ENCODE peak calls at places on chromosomes 11 and 22, in nine cellular contexts. O, K, D, X, P, G, N, F and Y are unnamed samples.

GRCh38 chr22:25014896-25015755 is 62.6 kb downstream of the KIAA1671 start:
- DNase-seq in F (no peak), N (no peak), G (no peak), P (no peak), D (no peak), O (no peak), X (no peak), K (no peak), Y (no peak)

GRCh38 chr11:71086687-71087258 is 165.6 kb downstream of the SHANK2 start:
- DNase-seq in G (peak; percentile 10), O (peak; percentile 87), F (no peak), X (no peak), D (peak; percentile 90), N (peak; percentile 13), P (no peak), K (peak; percentile 14), Y (no peak)

GRCh38 chr11:121452609-121453150 is at the start of gene SORL1-AS1:
- DNase-seq in G (no peak), F (no peak), X (no peak), N (no peak), D (no peak), O (no peak), K (no peak), P (peak; percentile 46), Y (peak; percentile 41)

GRCh38 chr11:11532574-11532973 is 89.2 kb downstream of the GALNT18 start:
- DNase-seq in F (no peak), D (no peak), N (no peak), O (no peak), G (peak; percentile 5), K (peak; percentile 21), X (no peak), P (no peak), Y (no peak)

GRCh38 chr11:119878990-119879389 is 150.0 kb upstream of the NECTIN1 start:
- DNase-seq in D (no peak), K (no peak), F (no peak), P (no peak), O (no peak), G (no peak), N (no peak), X (no peak), Y (no peak)

GRCh38 chr11:73710964-73711363 is 49.9 kb downstream of the RAB6A start:
- DNase-seq in X (no peak), K (no peak), F (no peak), P (no peak), G (no peak), D (no peak), O (no peak), N (no peak), Y (no peak)

GRCh38 chr11:85299247-85299646 is 327.9 kb downstream of the DLG2 start:
- DNase-seq in K (no peak), D (no peak), X (no peak), N (peak; percentile 3), O (peak; percentile 5), P (no peak), G (no peak), F (no peak), Y (no peak)

GRCh38 chr22:44580756-44581435 is 82.9 kb upstream of the RTL6 start:
- DNase-seq in F (no peak), X (no peak), K (no peak), P (no peak), G (no peak), N (no peak), D (peak; percentile 37), O (no peak), Y (no peak)

GRCh38 chr22:31603081-31603525 is 58.9 kb downstream of the PISD start:
- DNase-seq in X (no peak), K (no peak), P (no peak), G (no peak), D (no peak), F (no peak), N (peak; percentile 87), O (no peak), Y (no peak)

GRCh38 chr11:93498099-93499040 is 44.8 kb downstream of the SMCO4 start:
- DNase-seq in N (peak; percentile 67), X (no peak), K (peak; percentile 84), D (peak; percentile 78), G (peak; percentile 34), F (no peak), O (peak; percentile 58), P (no peak), Y (no peak)

GRCh38 chr11:28110108-28110838 is 2.1 kb downstream of the METTL15 start:
- DNase-seq in O (peak; percentile 83), N (peak; percentile 76), K (peak; percentile 82), G (peak; percentile 85), D (peak; percentile 89), P (peak; percentile 38), F (peak; percentile 68), X (no peak), Y (peak; percentile 19)